ENCODE peak calls at places on chromosomes 3 and 15, in five cellular contexts. B, D, C, K and Z are unnamed samples.
A peak's percentile ranks its signal among the peaks of the same experiment; 100 is the strongest.

GRCh38 chr15:35560895-35561294 is 14.9 kb upstream of the DPH6 start:
- DNase-seq in B (no peak), D (no peak), C (no peak), K (no peak), Z (no peak)

GRCh38 chr3:100100454-100100853 is 13.8 kb downstream of the FILIP1L start:
- DNase-seq in B (no peak), D (no peak), C (no peak), K (no peak), Z (no peak)

GRCh38 chr15:56869573-56869972 is 48.9 kb upstream of the TCF12 start:
- DNase-seq in B (no peak), D (no peak), C (peak; percentile 64), K (no peak), Z (no peak)

GRCh38 chr15:80265021-80265420 is 13.0 kb upstream of the CTXND1 start:
- DNase-seq in B (no peak), D (no peak), C (no peak), K (no peak), Z (no peak)

GRCh38 chr15:99708563-99708962 is 24.7 kb downstream of the LYSMD4 start:
- DNase-seq in B (peak; percentile 2), D (no peak), C (peak; percentile 89), K (peak; percentile 55), Z (peak; percentile 82)

GRCh38 chr3:139557041-139557440 is 17.5 kb upstream of the RBP1 start:
- DNase-seq in B (no peak), D (no peak), C (no peak), K (no peak), Z (no peak)

GRCh38 chr3:128801779-128802369 is 75.9 kb downstream of the RAB7A start:
- DNase-seq in B (no peak), D (no peak), C (peak; percentile 75), K (no peak), Z (no peak)

GRCh38 chr3:184373422-184373821 is 4.6 kb downstream of the THPO start:
- DNase-seq in B (no peak), D (no peak), C (no peak), K (peak; percentile 87), Z (no peak)

GRCh38 chr3:124007186-124007585 is 15.3 kb upstream of the ROPN1 start:
- DNase-seq in B (no peak), D (no peak), C (no peak), K (no peak), Z (no peak)

GRCh38 chr3:69116897-69117296 is 5.5 kb downstream of the LMOD3 start:
- DNase-seq in B (no peak), D (no peak), C (no peak), K (no peak), Z (no peak)

GRCh38 chr15:50390549-50391264 is 33.5 kb upstream of the USP8 start:
- DNase-seq in B (no peak), D (no peak), C (no peak), K (no peak), Z (no peak)